ENCODE peak calls at places on chromosomes 6 and 20, in nine cellular contexts. Z is breast epithelium, O is suprapubic skin, E is GM12878, N is HCT116, U is endothelial cell of umbilical vein, H is upper lobe of left lung, J is H1, F is GM23338. K is an unnamed sample.

GRCh38 chr6:67497749-67498148 is 1137.3 kb upstream of the ADGRB3 start:
- DNase-seq in Z (no peak), O (no peak), E (no peak), N (no peak), U (no peak), H (no peak), J (no peak), F (no peak), K (no peak)

GRCh38 chr20:53804920-53805894 is 211.6 kb upstream of the ZNF217 start:
- DNase-seq in Z (no peak), O (no peak), E (no peak), N (no peak), U (no peak), H (no peak), J (no peak), F (no peak), K (no peak)

GRCh38 chr6:108027054-108027453 is 47.5 kb downstream of the OSTM1 start:
- DNase-seq in Z (no peak), O (no peak), E (no peak), N (no peak), U (no peak), H (no peak), J (no peak), F (no peak), K (no peak)

GRCh38 chr6:10424005-10424404 is 9.1 kb upstream of the TFAP2A start:
- DNase-seq in Z (no peak), O (no peak), E (no peak), N (no peak), U (no peak), H (no peak), J (peak), F (peak), K (no peak)

GRCh38 chr20:3797226-3797545 is 1.1 kb downstream of the CDC25B start:
- DNase-seq in Z (no peak), O (peak), E (no peak), N (no peak), U (no peak), H (no peak), J (no peak), F (no peak), K (no peak)

GRCh38 chr6:44665683-44666082 is 278.2 kb downstream of the CDC5L start:
- DNase-seq in Z (no peak), O (no peak), E (no peak), N (no peak), U (no peak), H (no peak), J (no peak), F (no peak), K (no peak)

GRCh38 chr6:170460606-170461005 is 92.5 kb downstream of the PSMB1 start:
- DNase-seq in Z (no peak), O (no peak), E (no peak), N (no peak), U (no peak), H (no peak), J (no peak), F (no peak), K (no peak)

GRCh38 chr20:3157817-3158216 is 1.8 kb downstream of the FASTKD5 start:
- DNase-seq in Z (no peak), O (no peak), E (no peak), N (no peak), U (no peak), H (no peak), J (no peak), F (no peak), K (no peak)

GRCh38 chr6:44311304-44311703 is 1.8 kb downstream of the AARS2 start:
- DNase-seq in Z (no peak), O (peak), E (no peak), N (no peak), U (no peak), H (no peak), J (no peak), F (no peak), K (no peak)

GRCh38 chr6:122286512-122286911 is 112.9 kb upstream of the HSF2 start:
- DNase-seq in Z (no peak), O (no peak), E (no peak), N (no peak), U (no peak), H (no peak), J (no peak), F (no peak), K (no peak)

GRCh38 chr6:30814137-30815084 is 69.9 kb upstream of the DDR1 start:
- DNase-seq in Z (no peak), O (no peak), E (no peak), N (peak), U (peak), H (peak), J (no peak), F (no peak), K (no peak)

GRCh38 chr6:73180718-73181619 is 44.3 kb downstream of the KHDC1L start:
- DNase-seq in Z (no peak), O (no peak), E (peak), N (peak), U (peak), H (no peak), J (no peak), F (peak), K (no peak)

GRCh38 chr6:7922596-7922995 is 12.0 kb upstream of the TXNDC5 start:
- DNase-seq in Z (no peak), O (no peak), E (no peak), N (no peak), U (no peak), H (no peak), J (no peak), F (no peak), K (no peak)

GRCh38 chr6:135088818-135089809 is 34.5 kb upstream of the HBS1L start:
- DNase-seq in Z (no peak), O (no peak), E (peak), N (peak), U (peak), H (no peak), J (no peak), F (peak), K (no peak)

GRCh38 chr6:100173211-100173610 is 179.2 kb upstream of the MCHR2 start:
- DNase-seq in Z (no peak), O (no peak), E (no peak), N (no peak), U (no peak), H (no peak), J (no peak), F (no peak), K (no peak)

GRCh38 chr6:30682181-30683117 is 4.0 kb downstream of the PPP1R18 start:
- DNase-seq in Z (peak), O (peak), E (peak), N (no peak), U (peak), H (peak), J (no peak), F (peak), K (peak)

GRCh38 chr6:122839477-122839876 is 50.4 kb downstream of the SMPDL3A start:
- DNase-seq in Z (peak), O (peak), E (no peak), N (peak), U (peak), H (peak), J (peak), F (peak), K (peak)

GRCh38 chr20:14631011-14631410 is 293.6 kb upstream of the FLRT3 start:
- DNase-seq in Z (no peak), O (no peak), E (no peak), N (no peak), U (no peak), H (no peak), J (no peak), F (no peak), K (no peak)

GRCh38 chr6:80003841-80004198 is 629 bp upstream of the TTK start:
- DNase-seq in Z (peak), O (no peak), E (no peak), N (no peak), U (no peak), H (peak), J (peak), F (peak), K (peak)

GRCh38 chr6:81265106-81265505 is 487.4 kb downstream of the TENT5A start:
- DNase-seq in Z (no peak), O (peak), E (no peak), N (no peak), U (no peak), H (no peak), J (no peak), F (no peak), K (peak)

GRCh38 chr6:39834278-39834677 is 42.1 kb downstream of the DAAM2 start:
- DNase-seq in Z (no peak), O (no peak), E (no peak), N (no peak), U (no peak), H (no peak), J (no peak), F (no peak), K (no peak)

GRCh38 chr6:39830444-39830843 is 38.3 kb downstream of the DAAM2 start:
- DNase-seq in Z (no peak), O (no peak), E (no peak), N (no peak), U (no peak), H (no peak), J (no peak), F (no peak), K (peak)

GRCh38 chr6:39829331-39829730 is 37.2 kb downstream of the DAAM2 start:
- DNase-seq in Z (no peak), O (no peak), E (no peak), N (no peak), U (no peak), H (no peak), J (no peak), F (no peak), K (peak)

GRCh38 chr6:39834866-39835265 is 42.7 kb downstream of the DAAM2 start:
- DNase-seq in Z (no peak), O (no peak), E (no peak), N (no peak), U (no peak), H (no peak), J (no peak), F (no peak), K (no peak)

DNA sequence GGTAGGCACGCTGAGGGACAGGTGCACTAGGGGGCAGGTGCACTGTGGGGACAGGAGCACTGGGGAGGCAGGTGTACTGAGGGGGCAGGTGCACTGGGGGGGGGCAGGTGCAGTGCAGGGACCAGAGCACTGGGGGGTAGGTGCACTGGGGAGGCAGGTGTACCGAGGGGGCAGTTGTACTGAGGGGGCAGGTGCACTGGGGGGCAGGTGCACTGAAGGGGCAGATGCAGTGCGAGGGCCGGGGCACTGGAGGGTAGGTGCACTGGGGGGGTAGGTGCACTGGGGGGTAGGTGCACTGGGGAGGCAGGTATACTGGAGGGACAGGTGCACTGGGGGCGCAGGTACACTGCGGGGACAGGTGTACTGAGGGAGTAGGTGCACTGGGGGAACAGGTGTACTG is 39.5 kb downstream of the DAAM2 start:
- DNase-seq in Z (no peak), O (no peak), E (no peak), N (no peak), U (no peak), H (no peak), J (no peak), F (no peak), K (peak)
- H3K27ac ChIP-seq in Z (no peak), O (no peak), E (no peak), N (no peak), U (no peak), H (no peak), J (no peak), F (no peak), K (no peak)

GRCh38 chr6:106973841-106974336 is 640 bp downstream of the CD24 start:
- DNase-seq in Z (peak), O (no peak), E (no peak), N (no peak), U (no peak), H (peak), J (no peak), F (peak), K (no peak)
- TF ChIP-seq POLR2AphosphoS5 in Z (no peak), O (no peak), E (no peak), N (no peak), U (no peak), H (no peak), J (no peak), F (peak), K (no peak)

GRCh38 chr6:136503303-136503702 is 46.9 kb downstream of the MAP7 start:
- DNase-seq in Z (no peak), O (no peak), E (no peak), N (no peak), U (no peak), H (no peak), J (no peak), F (peak), K (no peak)

GRCh38 chr6:136501081-136501480 is 49.1 kb downstream of the MAP7 start:
- DNase-seq in Z (no peak), O (no peak), E (no peak), N (no peak), U (no peak), H (no peak), J (no peak), F (peak), K (no peak)

GRCh38 chr6:136502791-136503190 is 47.4 kb downstream of the MAP7 start:
- DNase-seq in Z (no peak), O (no peak), E (no peak), N (no peak), U (no peak), H (no peak), J (no peak), F (peak), K (no peak)

GRCh38 chr6:136500414-136500813 is 49.8 kb downstream of the MAP7 start:
- DNase-seq in Z (no peak), O (no peak), E (no peak), N (no peak), U (no peak), H (no peak), J (no peak), F (no peak), K (no peak)

DNA sequence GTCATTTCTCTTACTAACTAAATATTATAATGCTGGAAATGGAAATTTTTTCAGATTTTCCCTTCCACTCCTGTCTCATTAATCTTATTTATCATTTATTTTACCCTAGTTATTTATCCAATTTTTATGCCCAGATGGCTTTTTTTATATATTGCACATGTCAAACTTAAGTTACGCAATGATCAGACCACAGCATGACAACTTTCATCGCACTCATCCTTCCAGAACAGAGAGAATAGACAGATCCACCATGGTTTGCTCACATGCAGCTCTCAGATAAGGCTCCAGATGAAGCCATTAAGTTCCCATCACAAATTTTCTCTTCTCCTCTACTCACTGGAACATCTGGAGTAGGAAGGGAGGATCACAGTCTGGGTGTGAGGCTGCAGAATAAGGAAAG is 48.7 kb downstream of the MAP7 start:
- DNase-seq in Z (no peak), O (no peak), E (no peak), N (no peak), U (no peak), H (no peak), J (no peak), F (no peak), K (no peak)
- H3K27ac ChIP-seq in Z (no peak), O (no peak), E (no peak), N (no peak), U (no peak), H (no peak), J (peak), F (peak), K (no peak)

GRCh38 chr6:40759259-40759658 is 172.1 kb upstream of the LRFN2 start:
- DNase-seq in Z (no peak), O (no peak), E (no peak), N (no peak), U (no peak), H (no peak), J (no peak), F (no peak), K (no peak)
- TF ChIP-seq POLR2AphosphoS5 in Z (no peak), O (no peak), E (no peak), N (no peak), U (no peak), H (no peak), J (no peak), F (no peak), K (peak)

GRCh38 chr20:10513091-10513490 is 78.0 kb downstream of the SLX4IP start:
- DNase-seq in Z (no peak), O (no peak), E (no peak), N (no peak), U (no peak), H (no peak), J (no peak), F (no peak), K (no peak)
- H3K27ac ChIP-seq in Z (no peak), O (no peak), E (peak), N (no peak), U (no peak), H (peak), J (no peak), F (no peak), K (peak)

K was measured in sigmoid colon.